ENCODE peak calls at places on chromosomes 2 and 18, in five cellular contexts. R is A549, P is tibial nerve, I is right atrium auricular region, W is heart left ventricle. X is an unnamed sample. For H3K4me1, the result is how much of the 10 kb centered on the place peaks cover.

GRCh38 chr2:196808281-196808680 is 874 bp downstream of the C2orf66 start:
- DNase-seq in R (peak), P (no peak), I (no peak), W (no peak), X (no peak)

GRCh38 chr2:104518256-104518655 is 335.7 kb upstream of the POU3F3 start:
- DNase-seq in R (no peak), P (no peak), I (no peak), W (no peak), X (no peak)

GRCh38 chr2:3317871-3318270 is 59.7 kb downstream of the EIPR1 start:
- DNase-seq in R (no peak), P (no peak), I (no peak), W (no peak), X (no peak)

GRCh38 chr2:7611750-7612149 is 694.5 kb downstream of the RNF144A start:
- DNase-seq in R (no peak), P (no peak), I (no peak), W (no peak), X (no peak)

GRCh38 chr2:40412456-40412855 is 39.4 kb downstream of the SLC8A1 start:
- DNase-seq in R (no peak), P (no peak), I (no peak), W (no peak), X (no peak)

GRCh38 chr2:30366199-30366691 is 80.8 kb upstream of the LCLAT1 start:
- DNase-seq in R (no peak), P (no peak), I (no peak), W (no peak), X (peak)

GRCh38 chr2:241798081-241798630 is 10.8 kb upstream of the NEU4 start:
- DNase-seq in R (no peak), P (peak), I (peak), W (no peak), X (no peak)

GRCh38 chr2:120469486-120469885 is 123.5 kb downstream of the INHBB start:
- DNase-seq in R (no peak), P (no peak), I (peak), W (peak), X (no peak)

GRCh38 chr2:138294451-138294850 is 207.1 kb upstream of the SPOPL start:
- DNase-seq in R (no peak), P (no peak), I (no peak), W (no peak), X (no peak)

GRCh38 chr2:194383404-194383803 is 1273.6 kb upstream of the SLC39A10 start:
- DNase-seq in R (peak), P (no peak), I (no peak), W (no peak), X (no peak)

GRCh38 chr2:32424739-32425138 is 67.9 kb downstream of the BIRC6 start:
- DNase-seq in R (no peak), P (no peak), I (no peak), W (no peak), X (no peak)

GRCh38 chr2:235847576-235847975 is 320.6 kb downstream of the GBX2 start:
- DNase-seq in R (no peak), P (no peak), I (no peak), W (no peak), X (no peak)

GRCh38 chr18:7566587-7567486 is at the start of gene PTPRM:
- DNase-seq in R (peak), P (peak), I (peak), W (peak), X (peak)

GRCh38 chr2:238631491-238632180 is 204.9 kb downstream of the ASB1 start:
- DNase-seq in R (no peak), P (no peak), I (no peak), W (no peak), X (no peak)

GRCh38 chr2:117712686-117713085 is 101.8 kb upstream of the DDX18 start:
- DNase-seq in R (no peak), P (no peak), I (no peak), W (peak), X (no peak)

GRCh38 chr2:10079931-10080535 is at the start of gene CYS1:
- DNase-seq in R (peak), P (no peak), I (no peak), W (peak), X (no peak)

GRCh38 chr18:48135436-48135966 is 205.0 kb upstream of the SMAD2 start:
- DNase-seq in R (no peak), P (no peak), I (no peak), W (no peak), X (no peak)

GRCh38 chr18:9867454-9867732 is 18.4 kb upstream of the TXNDC2 start:
- DNase-seq in R (no peak), P (no peak), I (no peak), W (no peak), X (no peak)

GRCh38 chr2:36587091-36587490 is 10.9 kb downstream of the FEZ2 start:
- DNase-seq in R (no peak), P (no peak), I (no peak), W (no peak), X (no peak)

GRCh38 chr2:85216051-85216431 is 82.8 kb downstream of the TCF7L1 start:
- DNase-seq in R (no peak), P (no peak), I (no peak), W (no peak), X (no peak)

GRCh38 chr2:172885996-172886395 is 150.4 kb downstream of the RAPGEF4 start:
- DNase-seq in R (no peak), P (no peak), I (no peak), W (no peak), X (no peak)

GRCh38 chr18:59885579-59886163 is 14.1 kb upstream of the PMAIP1 start:
- DNase-seq in R (no peak), P (no peak), I (no peak), W (no peak), X (no peak)

GRCh38 chr2:16773080-16773713 is 107.6 kb upstream of the CYRIA start:
- DNase-seq in R (peak), P (no peak), I (no peak), W (no peak), X (no peak)

GRCh38 chr2:95328386-95329125 is 31.4 kb downstream of the KCNIP3 start:
- DNase-seq in R (no peak), P (no peak), I (no peak), W (no peak), X (no peak)

GRCh38 chr2:220144411-220144810 is 517.0 kb downstream of the SLC4A3 start:
- DNase-seq in R (no peak), P (no peak), I (no peak), W (no peak), X (no peak)

DNA sequence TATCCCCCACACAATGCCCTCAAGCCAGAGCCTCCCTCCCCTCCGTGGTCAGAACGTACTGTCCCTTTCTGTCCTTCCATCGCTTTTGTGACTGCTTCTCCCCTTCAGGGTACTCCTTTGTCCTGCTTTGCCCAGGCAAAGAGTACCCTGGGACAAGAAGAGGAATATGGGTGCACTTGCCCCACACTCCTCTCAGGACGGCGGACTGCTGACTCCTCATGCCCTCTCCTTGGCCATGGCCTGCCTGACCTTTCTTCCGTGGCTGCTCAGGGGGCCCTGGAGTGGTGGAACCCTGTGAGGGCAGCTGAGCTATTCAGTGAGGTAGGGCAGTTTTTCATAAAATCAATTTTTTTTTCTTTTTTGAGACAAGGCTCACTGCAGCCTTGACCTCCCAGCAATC is 18.7 kb downstream of the C2orf74 start:
- DNase-seq in R (no peak), P (no peak), I (no peak), W (no peak), X (no peak)
- H3K4me1 ChIP-seq in R (under half), P (under half), I (under half), W (under half), X (under half)

DNA sequence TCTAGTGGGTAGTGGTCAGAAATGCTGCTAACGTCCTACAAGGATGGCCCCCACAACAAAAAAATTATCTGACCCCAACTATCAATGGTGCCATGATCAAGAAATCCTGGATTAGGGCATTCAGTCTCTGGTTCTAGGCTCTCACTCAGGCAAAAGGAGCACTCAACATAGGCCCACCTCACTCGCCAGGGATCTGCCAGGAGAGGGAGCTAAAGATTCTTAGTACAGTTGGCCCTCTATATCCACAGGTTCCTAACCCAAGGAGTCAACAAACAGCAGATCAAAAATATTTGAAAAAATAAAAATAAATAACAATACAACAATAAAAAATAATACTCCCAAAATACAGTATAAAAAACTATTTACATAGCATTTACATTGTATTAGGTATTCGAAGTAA is 10.0 kb downstream of the SLC4A5 start:
- DNase-seq in R (peak), P (no peak), I (no peak), W (no peak), X (no peak)
- TF ChIP-seq CTCF in R (peak), P (no peak), I (no peak), W (peak), X (peak)

DNA sequence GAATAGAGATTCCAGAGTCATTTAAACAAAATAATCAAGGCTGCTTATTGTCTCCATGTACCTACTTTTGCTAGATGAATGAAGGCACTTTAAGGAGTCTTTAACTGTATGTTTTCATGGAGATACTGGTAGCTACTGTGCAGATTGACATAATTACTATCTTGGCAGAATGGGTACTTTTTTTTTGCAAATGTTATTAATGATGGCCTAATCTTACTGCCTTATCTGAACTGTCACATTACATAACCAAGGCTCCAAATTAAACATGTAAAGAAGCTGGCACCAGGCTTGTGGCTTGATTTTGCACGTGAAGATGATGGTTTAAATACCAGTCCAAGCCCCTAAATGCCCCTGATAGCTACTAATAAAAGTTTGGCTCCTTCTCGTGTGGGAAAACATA is 4.0 kb downstream of the TRIB2 start:
- DNase-seq in R (no peak), P (no peak), I (no peak), W (no peak), X (no peak)
- H3K4me1 ChIP-seq in R (under half), P (under half), I (under half), W (under half), X (half or more)

DNA sequence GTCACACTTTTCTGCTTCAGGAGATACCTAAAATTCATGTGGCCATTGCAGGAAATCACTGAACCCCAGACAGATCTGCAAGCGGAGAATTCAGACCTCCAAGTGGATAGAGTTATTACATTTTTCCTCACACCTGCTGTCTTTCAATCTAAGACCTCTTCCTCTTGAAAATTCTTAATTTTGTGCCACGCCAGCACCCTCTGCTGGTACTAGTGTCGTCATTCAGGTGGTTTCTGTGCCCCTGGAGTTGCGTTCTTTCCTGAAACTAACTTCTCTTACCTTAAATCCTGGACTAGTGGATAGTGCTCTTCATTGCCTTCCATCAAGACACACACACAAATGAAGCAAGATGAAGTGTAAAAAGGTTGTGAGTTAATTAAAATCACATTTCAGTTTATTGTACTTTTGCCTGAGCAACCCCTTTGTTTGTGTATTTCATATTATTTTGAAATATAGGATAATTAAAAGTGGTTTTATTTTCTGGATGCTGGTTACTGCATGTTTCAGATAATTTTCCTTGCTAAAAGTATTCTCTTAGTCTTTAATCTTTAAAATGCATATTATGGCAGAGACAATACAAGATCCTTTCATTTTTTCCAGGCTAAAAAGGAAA is 1.6 kb upstream of the DNER start:
- DNase-seq in R (peak), P (no peak), I (no peak), W (no peak), X (no peak)
- TF ChIP-seq CTCF in R (peak), P (no peak), I (peak), W (no peak), X (no peak)